ENCODE peak calls at places on chromosomes 5 and 9, in eight cellular contexts. C, Z, K, M, Q, W, F and E are unnamed samples. For H3K4me1 and H3K27me3, the result is how much of the 10 kb centered on the place peaks cover.

GRCh38 chr5:102796481-102796880 is 41.4 kb downstream of the PAM start:
- DNase-seq in M (no peak), C (no peak), Z (no peak), F (no peak), Q (no peak), K (no peak), W (no peak), E (no peak)

GRCh38 chr9:111916234-111916645 is 19.6 kb downstream of the UGCG start:
- DNase-seq in C (no peak), Z (no peak), F (no peak), M (no peak), K (no peak), W (no peak), Q (no peak), E (peak)

GRCh38 chr9:112900901-112901300 is 10.2 kb upstream of the SLC46A2 start:
- DNase-seq in K (no peak), W (no peak), M (no peak), Z (no peak), F (no peak), Q (no peak), C (no peak), E (no peak)

GRCh38 chr5:171205375-171205774 is 103.7 kb upstream of the TLX3 start:
- DNase-seq in W (no peak), K (no peak), C (no peak), F (no peak), M (no peak), Z (peak), Q (no peak), E (no peak)

GRCh38 chr9:94011134-94011533 is 56.0 kb upstream of the BARX1 start:
- DNase-seq in W (peak), M (no peak), C (no peak), K (no peak), Z (no peak), F (peak), Q (no peak), E (no peak)

GRCh38 chr5:1362242-1363015 is 17.5 kb upstream of the CLPTM1L start:
- DNase-seq in M (peak), W (no peak), K (no peak), C (no peak), F (no peak), Q (no peak), Z (no peak), E (no peak)

GRCh38 chr9:124812401-124813016 is 35.6 kb downstream of the OLFML2A start:
- DNase-seq in Q (peak), C (peak), M (no peak), W (peak), K (peak), F (peak), Z (peak), E (no peak)

GRCh38 chr5:83538788-83539535 is 67.4 kb downstream of the VCAN start:
- DNase-seq in W (no peak), Q (no peak), Z (no peak), K (no peak), F (no peak), M (no peak), C (no peak), E (no peak)

GRCh38 chr5:41156739-41157138 is 56.6 kb downstream of the C6 start:
- DNase-seq in K (no peak), Z (no peak), C (peak), F (no peak), M (no peak), Q (no peak), W (no peak), E (no peak)

GRCh38 chr5:178519804-178520203 is 70.4 kb downstream of the COL23A1 start:
- DNase-seq in F (no peak), M (no peak), C (no peak), W (no peak), Q (no peak), Z (no peak), K (no peak), E (no peak)

GRCh38 chr5:125530833-125531610 is 784.6 kb upstream of the ZNF608 start:
- DNase-seq in M (no peak), F (no peak), Z (no peak), C (no peak), Q (no peak), K (no peak), W (no peak), E (no peak)

GRCh38 chr5:41305056-41305455 is 91.7 kb upstream of the C6 start:
- DNase-seq in C (no peak), Z (no peak), F (no peak), W (no peak), M (no peak), K (no peak), Q (no peak), E (no peak)

GRCh38 chr9:6552033-6552737 is 93.3 kb downstream of the GLDC start:
- DNase-seq in M (no peak), Q (no peak), K (peak), F (no peak), W (no peak), C (peak), Z (no peak), E (no peak)

GRCh38 chr5:178114325-178115135 is 1.2 kb downstream of the N4BP3 start:
- DNase-seq in K (peak), W (no peak), Q (no peak), F (no peak), M (peak), C (no peak), Z (peak), E (no peak)

DNA sequence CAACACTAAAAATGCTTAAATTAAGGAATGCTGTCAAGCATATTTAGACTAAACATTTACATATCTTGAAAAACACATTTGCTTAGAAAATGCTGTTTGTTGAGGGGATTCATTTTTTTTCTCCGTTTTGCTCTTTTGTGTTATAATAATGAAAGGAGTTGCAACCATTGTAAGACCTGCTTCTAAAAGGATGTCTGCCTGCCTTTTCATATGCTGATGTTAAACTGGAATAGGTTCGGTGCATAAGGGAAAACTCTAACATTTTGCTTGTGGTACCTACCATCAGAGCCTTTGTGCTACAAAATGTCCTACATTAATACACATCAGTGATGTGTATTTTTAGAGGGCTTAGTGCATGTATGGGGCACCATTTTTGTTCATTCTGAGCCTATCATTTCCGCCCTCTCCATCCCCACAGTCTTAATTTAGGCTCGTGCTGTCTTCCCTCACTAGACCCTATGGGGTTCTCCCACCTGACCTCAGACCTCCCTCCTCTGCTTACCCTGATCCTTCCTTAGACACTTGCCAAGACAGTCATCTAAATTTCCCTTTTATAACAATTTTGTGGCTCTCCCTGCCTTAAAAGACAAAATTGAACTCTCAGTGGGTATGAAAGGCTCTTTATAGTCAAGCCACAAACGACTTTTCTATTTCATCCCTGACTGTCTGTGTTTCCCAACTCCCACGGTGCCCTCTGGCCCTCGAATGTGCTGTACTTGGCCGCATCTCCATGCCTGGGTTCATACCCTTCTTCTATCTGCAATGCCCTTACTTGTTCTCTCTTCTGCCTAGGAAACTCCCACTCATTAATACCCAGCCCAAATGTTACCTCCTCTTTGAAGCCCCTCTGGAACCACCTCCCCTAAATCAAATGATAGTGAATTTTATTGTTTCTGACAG is 61.2 kb downstream of the CMYA5 start:
- DNase-seq in Z (no peak), C (no peak), W (no peak), M (no peak), Q (no peak), K (no peak), F (no peak), E (peak)
- H3K4me3 ChIP-seq in Z (no peak), C (no peak), W (no peak), M (no peak), Q (no peak), K (no peak), F (no peak), E (no peak)

GRCh38 chr5:151024440-151024839 is 4.0 kb downstream of the GPX3 start:
- DNase-seq in Q (no peak), Z (no peak), F (no peak), W (no peak), K (no peak), M (no peak), C (no peak), E (no peak)
- H3K4me1 ChIP-seq in Q (half or more), Z (under half), F (under half), W (under half), K (under half), M (under half), C (under half), E (under half)

GRCh38 chr9:79603222-79603925 is 31.6 kb downstream of the TLE4 start:
- DNase-seq in M (no peak), K (no peak), W (no peak), C (peak), F (no peak), Z (no peak), Q (no peak), E (no peak)
- H3K27me3 ChIP-seq in M (under half), K (under half), W (under half), C (under half), F (under half), Z (under half), Q (under half), E (under half)

GRCh38 chr5:155728146-155728856 is 598.7 kb upstream of the SGCD start:
- DNase-seq in K (no peak), Z (peak), Q (peak), C (peak), W (peak), F (peak), M (peak), E (no peak)

GRCh38 chr5:155727512-155728145 is 599.3 kb upstream of the SGCD start:
- DNase-seq in K (no peak), Q (no peak), W (no peak), Z (peak), F (no peak), M (peak), C (no peak), E (no peak)

GRCh38 chr5:155726267-155726666 is 600.7 kb upstream of the SGCD start:
- DNase-seq in K (no peak), C (no peak), Z (peak), Q (no peak), M (no peak), F (no peak), W (no peak), E (no peak)

GRCh38 chr5:155729684-155730059 is 597.3 kb upstream of the SGCD start:
- DNase-seq in Q (peak), F (no peak), W (peak), K (no peak), M (peak), C (no peak), Z (peak), E (no peak)

DNA sequence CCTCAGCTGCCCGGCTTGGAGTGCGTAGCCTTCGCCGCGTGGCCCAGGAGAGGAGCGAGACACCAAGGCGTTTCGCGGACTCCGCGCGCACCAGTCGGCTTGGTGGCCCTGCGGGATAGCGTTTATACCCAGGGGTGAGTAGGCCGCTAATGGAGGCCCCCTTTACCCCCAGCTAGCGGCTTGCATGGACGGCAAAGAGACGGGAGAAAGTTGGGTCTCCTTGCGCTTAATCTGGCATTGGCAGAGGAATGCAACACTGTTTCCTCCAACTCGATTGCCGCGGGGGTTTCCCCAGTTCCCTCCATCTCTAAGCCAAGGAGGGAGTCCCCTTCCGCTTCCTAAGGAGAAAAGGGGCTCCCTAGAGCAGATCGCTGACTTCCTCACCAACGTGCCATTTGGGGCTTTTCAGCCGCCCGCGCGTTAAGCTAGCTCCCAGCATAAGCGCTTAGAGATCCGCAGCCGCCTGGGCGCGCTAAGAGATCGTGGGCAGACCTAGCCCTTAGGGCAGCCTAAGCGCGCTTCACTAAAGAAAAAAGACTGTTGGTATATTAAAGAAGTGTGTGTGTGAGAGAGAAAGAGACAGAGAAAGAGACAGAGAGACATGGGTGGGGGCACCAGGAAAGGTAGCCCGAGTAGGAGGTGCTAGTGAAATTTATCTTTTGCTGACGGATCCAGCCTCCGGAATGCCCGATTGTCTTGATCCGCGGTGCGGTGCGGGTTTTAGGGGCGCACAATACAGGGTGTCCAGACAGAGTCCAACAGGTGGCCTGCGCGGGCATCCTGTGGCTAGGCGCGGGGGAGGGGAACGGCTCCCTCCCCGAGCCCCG is 597.9 kb upstream of the SGCD start:
- DNase-seq in K (no peak), F (no peak), M (no peak), Q (no peak), C (peak), Z (peak), W (peak), E (no peak)
- H3K4me3 ChIP-seq in K (no peak), F (peak), M (peak), Q (peak), C (peak), Z (peak), W (peak), E (no peak)

DNA sequence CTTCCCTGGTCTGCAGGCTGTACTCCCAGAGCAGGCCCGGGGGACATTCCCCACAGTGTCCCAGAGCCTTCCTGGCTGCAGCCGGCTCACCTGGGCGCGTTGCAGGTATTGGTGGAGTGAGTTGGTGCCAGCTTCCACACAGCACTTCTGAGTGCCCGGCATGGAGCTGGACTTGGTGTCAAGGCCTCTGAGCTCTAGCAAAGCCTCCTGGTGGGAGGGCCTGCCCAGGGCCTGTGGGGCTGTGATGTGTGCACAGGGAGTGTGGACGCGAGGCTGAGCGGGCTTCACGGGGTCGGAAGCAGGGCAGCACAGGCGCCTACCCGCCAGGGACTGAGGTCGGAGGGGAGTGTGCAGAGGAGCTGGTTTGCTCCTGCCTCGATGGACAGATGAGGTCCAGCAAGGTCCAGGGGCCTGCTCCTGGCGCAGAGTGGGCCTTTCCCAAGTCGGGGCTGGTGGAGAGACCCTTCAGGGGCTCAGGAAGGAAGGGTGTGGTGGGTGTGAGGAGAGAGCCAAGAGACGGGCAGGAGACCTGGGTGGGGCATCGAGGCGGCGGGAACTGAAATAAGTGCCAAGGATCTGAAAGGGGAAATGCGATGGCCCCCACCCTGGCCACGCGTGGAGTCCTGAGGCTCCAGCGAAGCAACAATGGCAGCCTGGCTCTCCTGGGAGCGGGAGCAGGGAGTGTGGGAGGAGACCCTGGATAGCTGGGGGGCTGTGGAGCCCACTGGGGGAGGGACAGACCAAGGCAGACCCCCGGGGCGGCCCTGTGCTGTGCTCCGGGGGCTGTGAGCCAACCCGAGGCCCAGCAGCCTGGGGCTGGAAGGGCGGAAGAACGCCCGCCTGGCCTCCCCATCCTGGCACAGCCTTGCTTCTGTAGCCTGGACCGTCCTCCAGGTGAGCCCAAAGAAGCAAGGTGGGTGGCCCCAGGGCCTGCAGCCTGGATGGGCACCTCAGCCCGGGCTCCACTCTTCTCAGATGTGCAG is 78.4 kb downstream of the RXRA start:
- DNase-seq in Z (no peak), Q (no peak), W (peak), C (no peak), F (no peak), K (no peak), M (no peak), E (no peak)
- H3K4me1 ChIP-seq in Z (under half), Q (half or more), W (under half), C (under half), F (under half), K (half or more), M (half or more), E (under half)

GRCh38 chr9:97852001-97852398 is 1.0 kb upstream of the FOXE1 start:
- DNase-seq in M (no peak), Z (peak), C (no peak), W (no peak), Q (no peak), F (no peak), K (no peak), E (no peak)
- H3K27me3 ChIP-seq in M (half or more), Z (half or more), C (half or more), W (under half), Q (half or more), F (under half), K (under half), E (under half)

DNA sequence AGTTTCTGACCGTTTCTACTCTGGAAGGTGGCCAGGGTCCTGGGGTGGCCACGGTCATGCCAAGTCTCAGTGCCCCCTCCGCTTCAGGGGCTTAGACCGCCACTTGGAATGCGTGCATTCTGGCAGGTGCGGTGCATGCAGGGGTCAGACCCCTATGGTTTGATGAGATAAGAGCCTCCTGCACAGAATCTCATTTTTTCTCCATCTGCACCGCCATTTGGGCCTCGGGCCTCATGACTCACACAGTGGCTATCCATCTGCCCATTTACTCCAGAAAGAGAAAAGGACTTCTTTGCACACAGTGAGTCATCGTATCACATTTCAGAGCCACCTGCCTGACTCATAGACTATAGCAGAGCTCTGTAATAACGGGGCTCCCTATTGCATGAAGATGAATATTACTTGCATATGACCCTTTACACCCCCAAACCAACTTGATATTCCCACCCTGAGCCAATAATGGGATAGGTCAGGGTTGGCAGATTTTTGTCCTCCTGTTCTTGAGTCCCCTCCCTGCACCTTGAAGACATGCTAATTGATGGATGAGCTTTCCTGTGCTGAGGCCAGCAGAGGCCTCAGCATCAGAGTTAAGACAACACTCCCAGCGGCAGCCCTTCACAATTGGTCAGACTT is 157.4 kb downstream of the NR3C1 start:
- DNase-seq in F (no peak), W (no peak), Q (peak), M (no peak), Z (no peak), K (peak), C (peak), E (no peak)
- H3K4me3 ChIP-seq in F (no peak), W (no peak), Q (peak), M (no peak), Z (no peak), K (no peak), C (no peak), E (no peak)